ENCODE peak calls at places on chromosomes 3 and 15, in eight cellular contexts. F, R, E, O, T, P, Q and S are unnamed samples.

GRCh38 chr3:113148814-113149213 is 62.5 kb upstream of the BOC start:
- DNase-seq in P (no peak), R (no peak), O (no peak), F (no peak), T (no peak), Q (no peak), E (no peak), S (no peak)

GRCh38 chr15:31340047-31340446 is 13.4 kb downstream of the KLF13 start:
- DNase-seq in Q (no peak), O (no peak), F (no peak), T (no peak), P (no peak), R (no peak), E (no peak), S (no peak)

GRCh38 chr15:57496594-57496945 is 95.1 kb upstream of the MYZAP start:
- DNase-seq in F (no peak), T (no peak), P (no peak), R (no peak), E (no peak), Q (no peak), O (no peak), S (no peak)

GRCh38 chr3:106423321-106424225 is 554.8 kb upstream of the CBLB start:
- DNase-seq in E (no peak), F (no peak), T (peak; percentile 25), P (peak; percentile 22), Q (no peak), O (no peak), R (no peak), S (no peak)

GRCh38 chr3:23836536-23837230 is 30.9 kb downstream of the UBE2E1 start:
- DNase-seq in P (no peak), T (no peak), R (no peak), Q (no peak), O (no peak), E (no peak), F (no peak), S (no peak)

GRCh38 chr15:54298396-54298795 is 320.2 kb downstream of the UNC13C start:
- DNase-seq in R (no peak), F (no peak), E (no peak), P (no peak), O (no peak), T (no peak), Q (no peak), S (no peak)

GRCh38 chr3:143971367-143972154 is at the start of gene DIPK2A:
- DNase-seq in F (peak; percentile 91), E (peak; percentile 93), Q (peak; percentile 91), R (peak; percentile 96), O (peak; percentile 92), T (peak; percentile 93), P (peak; percentile 96), S (peak; percentile 89)

GRCh38 chr3:5217824-5218595 is 30.5 kb downstream of the EDEM1 start:
- DNase-seq in T (no peak), Q (no peak), P (peak; percentile 17), F (no peak), E (no peak), O (peak; percentile 14), R (peak; percentile 57), S (no peak)

GRCh38 chr15:98126326-98127090 is 166.0 kb downstream of the ARRDC4 start:
- DNase-seq in T (no peak), Q (peak; percentile 32), P (peak; percentile 48), R (no peak), O (no peak), F (no peak), E (no peak), S (no peak)

GRCh38 chr3:179036226-179036625 is 35.4 kb downstream of the ZMAT3 start:
- DNase-seq in O (no peak), F (no peak), T (no peak), P (peak; percentile 20), R (peak; percentile 60), Q (no peak), E (no peak), S (no peak)